ENCODE peak calls at places on chromosomes 3 and 15, in six cellular contexts. One of them, this sample, is unnamed.

GRCh38 chr15:85563328-85563727 is 182.9 kb downstream of the AKAP13 start:
- DNase-seq in LoVo: peak
- DNase-seq in amniotic stem cell: no peak
- DNase-seq in skeletal muscle cell: no peak
- DNase-seq in ELR: no peak
- DNase-seq in activated gamma-delta T cell treated with Interleukin-2 at 50 U/mL for 16 hours: no peak
- DNase-seq in this sample: no peak

GRCh38 chr3:55903680-55904079 is 416.6 kb upstream of the WNT5A start:
- DNase-seq in LoVo: no peak
- DNase-seq in amniotic stem cell: no peak
- DNase-seq in skeletal muscle cell: no peak
- DNase-seq in ELR: no peak
- DNase-seq in activated gamma-delta T cell treated with Interleukin-2 at 50 U/mL for 16 hours: no peak
- DNase-seq in this sample: no peak

GRCh38 chr15:100667405-100668320 is 65.3 kb downstream of the ASB7 start:
- DNase-seq in LoVo: no peak
- DNase-seq in amniotic stem cell: no peak
- DNase-seq in skeletal muscle cell: no peak
- DNase-seq in ELR: peak
- DNase-seq in activated gamma-delta T cell treated with Interleukin-2 at 50 U/mL for 16 hours: no peak
- DNase-seq in this sample: peak

GRCh38 chr3:127650236-127650635 is 21.3 kb downstream of the PODXL2 start:
- DNase-seq in LoVo: no peak
- DNase-seq in amniotic stem cell: no peak
- DNase-seq in skeletal muscle cell: no peak
- DNase-seq in ELR: no peak
- DNase-seq in activated gamma-delta T cell treated with Interleukin-2 at 50 U/mL for 16 hours: no peak
- DNase-seq in this sample: no peak

GRCh38 chr3:108623504-108623903 is 34.0 kb downstream of the DZIP3 start:
- DNase-seq in LoVo: no peak
- DNase-seq in amniotic stem cell: no peak
- DNase-seq in skeletal muscle cell: no peak
- DNase-seq in ELR: no peak
- DNase-seq in activated gamma-delta T cell treated with Interleukin-2 at 50 U/mL for 16 hours: no peak
- DNase-seq in this sample: no peak

GRCh38 chr15:45521596-45522167 is 873 bp downstream of the SLC30A4 start:
- DNase-seq in LoVo: peak
- DNase-seq in amniotic stem cell: no peak
- DNase-seq in skeletal muscle cell: no peak
- DNase-seq in ELR: peak
- DNase-seq in activated gamma-delta T cell treated with Interleukin-2 at 50 U/mL for 16 hours: no peak
- DNase-seq in this sample: no peak

GRCh38 chr3:64327039-64327804 is 102.0 kb upstream of the PRICKLE2 start:
- DNase-seq in LoVo: no peak
- DNase-seq in amniotic stem cell: no peak
- DNase-seq in skeletal muscle cell: no peak
- DNase-seq in ELR: peak
- DNase-seq in activated gamma-delta T cell treated with Interleukin-2 at 50 U/mL for 16 hours: no peak
- DNase-seq in this sample: no peak

GRCh38 chr3:55608266-55608937 is 121.3 kb upstream of the WNT5A start:
- DNase-seq in LoVo: no peak
- DNase-seq in amniotic stem cell: no peak
- DNase-seq in skeletal muscle cell: no peak
- DNase-seq in ELR: no peak
- DNase-seq in activated gamma-delta T cell treated with Interleukin-2 at 50 U/mL for 16 hours: no peak
- DNase-seq in this sample: no peak

GRCh38 chr3:152270145-152270870 is 1.6 kb downstream of the MBNL1 start:
- DNase-seq in LoVo: no peak
- DNase-seq in amniotic stem cell: no peak
- DNase-seq in skeletal muscle cell: no peak
- DNase-seq in ELR: peak
- DNase-seq in activated gamma-delta T cell treated with Interleukin-2 at 50 U/mL for 16 hours: no peak
- DNase-seq in this sample: no peak

GRCh38 chr3:45760878-45761711 is 35.2 kb downstream of the SLC6A20 start:
- DNase-seq in LoVo: peak
- DNase-seq in amniotic stem cell: peak
- DNase-seq in skeletal muscle cell: peak
- DNase-seq in ELR: peak
- DNase-seq in activated gamma-delta T cell treated with Interleukin-2 at 50 U/mL for 16 hours: peak
- DNase-seq in this sample: peak

GRCh38 chr15:97652700-97653167 is 307.8 kb upstream of the ARRDC4 start:
- DNase-seq in LoVo: no peak
- DNase-seq in amniotic stem cell: no peak
- DNase-seq in skeletal muscle cell: no peak
- DNase-seq in ELR: no peak
- DNase-seq in activated gamma-delta T cell treated with Interleukin-2 at 50 U/mL for 16 hours: no peak
- DNase-seq in this sample: peak

GRCh38 chr3:130548356-130548755 is 31.4 kb downstream of the COL6A6 start:
- DNase-seq in LoVo: no peak
- DNase-seq in amniotic stem cell: no peak
- DNase-seq in skeletal muscle cell: no peak
- DNase-seq in ELR: no peak
- DNase-seq in activated gamma-delta T cell treated with Interleukin-2 at 50 U/mL for 16 hours: no peak
- DNase-seq in this sample: peak

GRCh38 chr15:40985541-40986330 is 32.5 kb downstream of the CHAC1 start:
- DNase-seq in LoVo: no peak
- DNase-seq in amniotic stem cell: no peak
- DNase-seq in skeletal muscle cell: no peak
- DNase-seq in ELR: peak
- DNase-seq in activated gamma-delta T cell treated with Interleukin-2 at 50 U/mL for 16 hours: no peak
- DNase-seq in this sample: no peak

GRCh38 chr3:63824309-63824708 is 5.2 kb downstream of the C3orf49 start:
- DNase-seq in LoVo: no peak
- DNase-seq in amniotic stem cell: peak
- DNase-seq in skeletal muscle cell: peak
- DNase-seq in ELR: peak
- DNase-seq in activated gamma-delta T cell treated with Interleukin-2 at 50 U/mL for 16 hours: no peak
- DNase-seq in this sample: no peak

GRCh38 chr3:48598323-48599076 is 3.4 kb upstream of the COL7A1 start:
- DNase-seq in LoVo: no peak
- DNase-seq in amniotic stem cell: peak
- DNase-seq in skeletal muscle cell: peak
- DNase-seq in ELR: peak
- DNase-seq in activated gamma-delta T cell treated with Interleukin-2 at 50 U/mL for 16 hours: no peak
- DNase-seq in this sample: peak

GRCh38 chr15:71400347-71400746 is 285.1 kb downstream of the THSD4 start:
- DNase-seq in LoVo: no peak
- DNase-seq in amniotic stem cell: no peak
- DNase-seq in skeletal muscle cell: no peak
- DNase-seq in ELR: no peak
- DNase-seq in activated gamma-delta T cell treated with Interleukin-2 at 50 U/mL for 16 hours: no peak
- DNase-seq in this sample: no peak

GRCh38 chr15:27821273-27821672 is 277.8 kb downstream of the OCA2 start:
- DNase-seq in LoVo: no peak
- DNase-seq in amniotic stem cell: no peak
- DNase-seq in skeletal muscle cell: no peak
- DNase-seq in ELR: no peak
- DNase-seq in activated gamma-delta T cell treated with Interleukin-2 at 50 U/mL for 16 hours: no peak
- DNase-seq in this sample: no peak